ENCODE peak calls at places on chromosomes 4 and X, in four cellular contexts. R is GM12878, T is HCT116, F is HepG2. W is an unnamed sample. For H3K4me1, the result is how much of the 10 kb centered on the place peaks cover.

GRCh38 chr4:90357117-90357710 is 230.0 kb downstream of the CCSER1 start:
- DNase-seq in R (no peak), T (peak), F (peak), W (peak)

GRCh38 chrX:151151668-151152267 is 24.6 kb upstream of the GPR50 start:
- DNase-seq in R (no peak), T (peak), F (peak), W (peak)

GRCh38 chr4:180695851-180696250 is 1547.4 kb upstream of the TENM3 start:
- DNase-seq in R (no peak), T (no peak), F (no peak), W (no peak)

GRCh38 chrX:17601816-17602215 is 135.5 kb upstream of the SCML1 start:
- DNase-seq in R (no peak), T (no peak), F (no peak), W (peak)

GRCh38 chr4:8540072-8540471 is 40.1 kb upstream of the GPR78 start:
- DNase-seq in R (peak), T (no peak), F (no peak), W (no peak)

GRCh38 chr4:26452565-26453531 is 37.4 kb downstream of the CCKAR start:
- DNase-seq in R (no peak), T (no peak), F (no peak), W (no peak)

GRCh38 chr4:86892639-86892965 is 380 bp upstream of the C4orf36 start:
- DNase-seq in R (no peak), T (no peak), F (no peak), W (no peak)

GRCh38 chr4:3250438-3250955 is 1.5 kb downstream of the MSANTD1 start:
- DNase-seq in R (no peak), T (no peak), F (peak), W (no peak)

GRCh38 chr4:105979506-105979905 is 84.2 kb downstream of the NPNT start:
- DNase-seq in R (no peak), T (no peak), F (no peak), W (peak)

GRCh38 chrX:45347877-45348675 is 147.4 kb upstream of the DIPK2B start:
- DNase-seq in R (no peak), T (no peak), F (no peak), W (no peak)

GRCh38 chr4:36325499-36325898 is 44.1 kb downstream of the DTHD1 start:
- DNase-seq in R (peak), T (no peak), F (no peak), W (no peak)

GRCh38 chr4:36326610-36327009 is 45.2 kb downstream of the DTHD1 start:
- DNase-seq in R (no peak), T (no peak), F (no peak), W (no peak)

GRCh38 chr4:36327400-36327799 is 46.0 kb downstream of the DTHD1 start:
- DNase-seq in R (no peak), T (no peak), F (no peak), W (no peak)

GRCh38 chr4:36324808-36325207 is 43.4 kb downstream of the DTHD1 start:
- DNase-seq in R (no peak), T (no peak), F (no peak), W (no peak)

GRCh38 chr4:36325916-36326315 is 44.5 kb downstream of the DTHD1 start:
- DNase-seq in R (no peak), T (no peak), F (no peak), W (no peak)
- H3K4me1 ChIP-seq in R (half or more), T (under half), F (under half), W (under half)

GRCh38 chr4:2186133-2186864 is 55.6 kb downstream of the HAUS3 start:
- DNase-seq in R (no peak), T (peak), F (peak), W (peak)
- TF ChIP-seq YY1 in R (no peak), T (no peak), F (no peak), W (no peak)

DNA sequence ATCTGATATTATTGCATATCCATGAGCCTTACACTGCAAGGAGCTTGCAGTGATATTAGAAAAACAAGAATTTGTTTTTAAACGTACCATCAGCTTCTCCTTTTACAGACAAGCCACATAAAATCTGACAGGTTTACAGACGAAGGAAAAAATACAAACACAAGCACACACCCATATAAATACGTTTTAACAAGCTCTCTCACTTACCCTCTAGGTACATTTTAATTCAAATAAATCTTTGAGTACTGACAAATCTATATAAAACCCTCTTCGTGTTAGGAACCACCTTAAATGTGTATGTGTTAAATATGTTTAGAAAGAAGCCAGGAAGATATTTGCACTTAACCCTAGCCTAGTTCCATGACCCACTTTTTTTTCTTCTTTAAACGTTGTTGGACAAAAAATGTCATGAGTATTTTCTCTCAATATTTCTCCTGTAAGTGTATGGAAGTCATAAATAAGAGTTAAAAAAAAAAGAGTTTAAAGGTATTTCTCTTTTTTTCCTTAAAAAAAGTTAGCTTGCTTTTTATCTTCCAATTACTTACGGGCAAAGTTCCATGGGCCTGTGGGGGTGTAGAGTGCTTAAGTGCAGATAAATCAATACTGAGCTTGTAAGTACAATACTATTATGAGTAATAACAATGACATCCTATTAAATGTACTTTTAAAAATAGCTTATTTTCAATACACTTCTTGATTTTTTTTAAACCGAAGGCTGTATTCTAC is 1.5 kb downstream of the ARAP2 start:
- DNase-seq in R (no peak), T (no peak), F (no peak), W (no peak)
- TF ChIP-seq ZNF274 in R (no peak), T (no peak), F (no peak), W (no peak)

GRCh38 chr4:111228396-111228795 is 605.5 kb upstream of the PITX2 start:
- DNase-seq in R (no peak), T (no peak), F (no peak), W (no peak)

GRCh38 chr4:111228874-111229273 is 606.0 kb upstream of the PITX2 start:
- DNase-seq in R (no peak), T (no peak), F (no peak), W (no peak)

GRCh38 chr4:111234939-111235338 is 612.1 kb upstream of the PITX2 start:
- DNase-seq in R (no peak), T (no peak), F (no peak), W (no peak)

GRCh38 chr4:111231281-111231680 is 608.4 kb upstream of the PITX2 start:
- DNase-seq in R (no peak), T (no peak), F (no peak), W (no peak)

GRCh38 chr4:111230265-111230664 is 607.4 kb upstream of the PITX2 start:
- DNase-seq in R (no peak), T (no peak), F (no peak), W (no peak)
- H3K4me1 ChIP-seq in R (under half), T (under half), F (under half), W (under half)

GRCh38 chr4:88390128-88390527 is 11.5 kb downstream of the HERC6 start:
- DNase-seq in R (no peak), T (no peak), F (no peak), W (no peak)
- TF ChIP-seq YY1 in R (no peak), T (no peak), F (no peak), W (no peak)

DNA sequence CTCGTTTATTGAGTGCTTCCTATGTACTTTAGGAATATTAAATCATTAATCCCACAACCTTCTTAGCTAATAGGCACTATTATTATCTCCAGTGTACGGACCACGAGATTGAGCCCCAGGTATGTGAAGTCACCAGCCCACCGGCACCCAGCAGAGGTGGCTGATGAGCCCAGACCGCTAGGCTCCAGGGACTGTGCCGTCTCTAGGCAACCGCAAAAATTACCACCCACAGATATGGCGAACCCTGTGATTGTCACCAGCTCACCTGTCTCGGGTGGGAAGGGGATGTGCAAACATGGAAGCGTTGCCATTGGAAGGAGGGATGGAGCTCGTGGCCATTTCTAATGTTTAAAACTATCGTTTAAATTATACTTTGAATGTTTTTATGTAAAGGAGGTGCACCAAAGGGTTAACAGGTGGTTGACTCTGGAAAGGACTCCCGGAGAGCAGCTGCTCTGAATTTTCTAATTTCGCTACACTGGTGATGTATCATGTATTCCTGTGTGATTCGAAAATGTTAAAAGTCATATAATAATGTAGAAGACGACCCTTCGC is 21.0 kb upstream of the JAKMIP1 start:
- DNase-seq in R (no peak), T (no peak), F (no peak), W (no peak)
- TF ChIP-seq ZNF274 in R (no peak), T (no peak), F (no peak), W (no peak)

GRCh38 chr4:70991596-70991995 is 1.9 kb upstream of the DCK start:
- DNase-seq in R (no peak), T (no peak), F (no peak), W (no peak)
- H3K4me1 ChIP-seq in R (under half), T (under half), F (under half), W (under half)

GRCh38 chrX:38986586-38986985 is 185.3 kb downstream of the MID1IP1 start:
- DNase-seq in R (no peak), T (no peak), F (no peak), W (no peak)

GRCh38 chrX:38985375-38985774 is 184.1 kb downstream of the MID1IP1 start:
- DNase-seq in R (no peak), T (no peak), F (no peak), W (no peak)

GRCh38 chrX:38988301-38988700 is 187.0 kb downstream of the MID1IP1 start:
- DNase-seq in R (no peak), T (no peak), F (no peak), W (no peak)

GRCh38 chrX:38985945-38986344 is 184.7 kb downstream of the MID1IP1 start:
- DNase-seq in R (no peak), T (no peak), F (no peak), W (no peak)

GRCh38 chrX:38987135-38987780 is 186.0 kb downstream of the MID1IP1 start:
- DNase-seq in R (no peak), T (no peak), F (no peak), W (no peak)
- TF ChIP-seq YY1 in R (no peak), T (no peak), F (no peak), W (no peak)

GRCh38 chr4:73897380-73898136 is 28.4 kb downstream of the CXCL1 start:
- DNase-seq in R (no peak), T (no peak), F (no peak), W (no peak)

GRCh38 chr4:73896416-73896815 is 27.2 kb downstream of the CXCL1 start:
- DNase-seq in R (no peak), T (no peak), F (no peak), W (no peak)

GRCh38 chr4:73892966-73893365 is 23.8 kb downstream of the CXCL1 start:
- DNase-seq in R (no peak), T (no peak), F (no peak), W (no peak)

GRCh38 chr4:73894021-73894420 is 24.8 kb downstream of the CXCL1 start:
- DNase-seq in R (no peak), T (no peak), F (no peak), W (no peak)

GRCh38 chr4:73895201-73896177 is 26.3 kb downstream of the CXCL1 start:
- DNase-seq in R (no peak), T (no peak), F (no peak), W (no peak)
- TF ChIP-seq ZNF274 in R (no peak), T (no peak), F (no peak), W (no peak)